ENCODE peak calls at places on chromosomes 13 and 19, in four cellular contexts. Z is head of caudate nucleus; C is NCI-H1092; A is stimulated activated CD4-positive, alpha-beta T cell treated with anti-CD3 and anti-CD28 coated beads, Interleukin-15, amount 100 ng/mL, for 1 hour. O is an unnamed sample.

GRCh38 chr13:90769387-90769786 is 578.1 kb upstream of the MIR17HG start:
- DNase-seq in A (no peak), C (no peak), Z (no peak), O (no peak)

GRCh38 chr13:60162096-60162495 is 1.6 kb downstream of the DIAPH3 start:
- DNase-seq in C (no peak), Z (no peak), A (no peak), O (peak)

GRCh38 chr13:82010780-82011179 is 1669.9 kb upstream of the SPRY2 start:
- DNase-seq in C (no peak), A (no peak), Z (no peak), O (peak)

GRCh38 chr19:49662011-49662410 is 3.6 kb downstream of the IRF3 start:
- DNase-seq in C (no peak), A (no peak), Z (no peak), O (no peak)

GRCh38 chr13:27408074-27408473 is 16.3 kb upstream of the GTF3A start:
- DNase-seq in Z (no peak), A (no peak), C (no peak), O (no peak)

GRCh38 chr19:36051236-36051635 is 2.8 kb downstream of the THAP8 start:
- DNase-seq in Z (peak), A (no peak), C (no peak), O (peak)

GRCh38 chr19:12668937-12669271 is 2.3 kb downstream of the WDR83 start:
- DNase-seq in Z (peak), C (no peak), A (peak), O (peak)

GRCh38 chr13:48595330-48596127 is 58.2 kb upstream of the CYSLTR2 start:
- DNase-seq in Z (peak), C (no peak), A (peak), O (peak)

GRCh38 chr19:51751655-51752054 is at the start of gene FPR1:
- DNase-seq in C (no peak), A (no peak), Z (no peak), O (peak)

GRCh38 chr13:80010286-80010831 is 330.6 kb downstream of the SPRY2 start:
- DNase-seq in C (peak), A (no peak), Z (peak), O (no peak)

GRCh38 chr19:2974342-2974932 is 2.9 kb upstream of the TLE6 start:
- DNase-seq in A (no peak), Z (no peak), C (no peak), O (no peak)

GRCh38 chr13:80276371-80277289 is 64.3 kb downstream of the SPRY2 start:
- DNase-seq in A (no peak), C (peak), Z (no peak), O (peak)

GRCh38 chr19:45564131-45564780 is 20.3 kb downstream of the OPA3 start:
- DNase-seq in Z (no peak), C (no peak), A (no peak), O (no peak)

GRCh38 chr19:46040952-46041500 is at the start of gene IGFL4:
- DNase-seq in A (no peak), Z (no peak), C (no peak), O (peak)

GRCh38 chr13:27005556-27005955 is 166.1 kb downstream of the USP12 start:
- DNase-seq in C (peak), Z (peak), A (no peak), O (no peak)